ENCODE peak calls at places on chromosomes 3 and 15, in eight cellular contexts. H is H9, T is body of pancreas, X is BE2C, B is left ventricle myocardium inferior, U is transverse colon, P is thoracic aorta, Z is hepatocyte. D is an unnamed sample. For H3K4me1, the result is how much of the 10 kb centered on the place peaks cover.

GRCh38 chr3:143586565-143586964 is 261.7 kb downstream of the SLC9A9 start:
- DNase-seq in U (no peak), X (no peak), B (no peak), P (no peak), H (no peak), Z (no peak), T (peak), D (no peak)

GRCh38 chr3:8760091-8760490 is 9.3 kb downstream of the OXTR start:
- DNase-seq in B (no peak), T (no peak), Z (no peak), P (no peak), U (no peak), X (no peak), H (no peak), D (no peak)

GRCh38 chr3:197542741-197543454 is 12.9 kb downstream of the BDH1 start:
- DNase-seq in U (no peak), P (no peak), T (no peak), X (no peak), Z (no peak), H (no peak), B (peak), D (no peak)

GRCh38 chr3:155270485-155271342 is 22.8 kb downstream of the STRIT1 start:
- DNase-seq in Z (no peak), X (no peak), T (no peak), B (no peak), U (no peak), P (no peak), H (peak), D (no peak)

GRCh38 chr3:76997733-76998132 is 42.2 kb upstream of the ROBO2 start:
- DNase-seq in U (no peak), P (no peak), T (no peak), H (no peak), X (no peak), B (no peak), Z (no peak), D (no peak)

GRCh38 chr15:90002428-90002844 is 1.3 kb downstream of the ZNF710 start:
- DNase-seq in H (peak), P (no peak), B (peak), X (peak), T (peak), U (peak), Z (peak), D (peak)

GRCh38 chr15:92808611-92809063 is 91.5 kb upstream of the CHD2 start:
- DNase-seq in P (no peak), T (peak), B (peak), X (peak), Z (peak), H (no peak), U (no peak), D (peak)

GRCh38 chr3:112308151-112308911 is 14.3 kb upstream of the SLC9C1 start:
- DNase-seq in T (peak), B (no peak), Z (peak), P (no peak), X (peak), U (no peak), H (peak), D (peak)

GRCh38 chr3:177300039-177300833 is 103.0 kb upstream of the TBL1XR1 start:
- DNase-seq in X (no peak), B (no peak), U (peak), Z (peak), T (peak), P (no peak), H (no peak), D (no peak)

GRCh38 chr3:127550758-127551157 is 39.8 kb downstream of the TPRA1 start:
- DNase-seq in H (no peak), Z (no peak), U (no peak), B (no peak), T (no peak), P (no peak), X (no peak), D (no peak)

GRCh38 chr3:4588410-4588809 is 95.3 kb downstream of the ITPR1 start:
- DNase-seq in T (no peak), B (peak), Z (peak), X (no peak), H (no peak), U (no peak), P (no peak), D (no peak)

GRCh38 chr3:113736548-113737089 is 9.4 kb downstream of the NAA50 start:
- DNase-seq in X (peak), Z (peak), B (no peak), P (no peak), H (no peak), U (no peak), T (no peak), D (no peak)

GRCh38 chr15:73127302-73127936 is 75.2 kb downstream of the NEO1 start:
- DNase-seq in B (no peak), P (no peak), T (no peak), U (no peak), H (peak), X (peak), Z (peak), D (no peak)

GRCh38 chr15:37050345-37050744 is 50.0 kb downstream of the MEIS2 start:
- DNase-seq in P (no peak), U (no peak), H (no peak), X (no peak), Z (no peak), B (no peak), T (no peak), D (no peak)

GRCh38 chr3:14902719-14903118 is 44.7 kb upstream of the NR2C2 start:
- DNase-seq in P (no peak), T (peak), U (peak), B (peak), X (no peak), Z (no peak), H (no peak), D (peak)

GRCh38 chr3:71217640-71218222 is 365.8 kb downstream of the FOXP1 start:
- DNase-seq in P (no peak), B (no peak), X (no peak), T (no peak), H (no peak), Z (no peak), U (no peak), D (no peak)

GRCh38 chr3:146970236-146970635 is 365.1 kb upstream of the PLSCR5 start:
- DNase-seq in B (no peak), H (no peak), X (no peak), Z (no peak), P (no peak), T (no peak), U (no peak), D (no peak)

GRCh38 chr3:71109241-71109976 is 474.1 kb downstream of the FOXP1 start:
- DNase-seq in U (no peak), X (no peak), B (no peak), T (no peak), H (no peak), P (no peak), Z (no peak), D (no peak)

GRCh38 chr3:13233487-13234154 is 160.4 kb upstream of the IQSEC1 start:
- DNase-seq in U (no peak), Z (no peak), X (no peak), P (no peak), T (no peak), H (no peak), B (no peak), D (no peak)

GRCh38 chr3:153221748-153222162 is 59.7 kb downstream of the RAP2B start:
- DNase-seq in X (no peak), H (no peak), U (peak), T (peak), P (peak), B (peak), Z (peak), D (peak)

GRCh38 chr3:43187836-43188479 is 82.1 kb upstream of the POMGNT2 start:
- DNase-seq in T (no peak), H (no peak), U (no peak), B (no peak), P (no peak), Z (no peak), X (no peak), D (no peak)

GRCh38 chr3:149476135-149476684 is 1.7 kb downstream of the TM4SF4 start:
- DNase-seq in T (no peak), P (no peak), X (no peak), U (no peak), Z (no peak), B (no peak), H (no peak), D (no peak)

GRCh38 chr15:78360426-78360825 is 20.3 kb downstream of the CRABP1 start:
- DNase-seq in T (no peak), P (no peak), Z (peak), X (peak), U (peak), B (peak), H (no peak), D (no peak)

GRCh38 chr3:126497936-126498335 is 19.6 kb downstream of the UROC1 start:
- DNase-seq in U (no peak), H (no peak), Z (no peak), P (no peak), T (no peak), X (no peak), B (no peak), D (no peak)

GRCh38 chr15:48718646-48719045 is 73.1 kb upstream of the FBN1 start:
- DNase-seq in Z (no peak), H (no peak), T (no peak), U (no peak), P (no peak), B (peak), X (no peak), D (no peak)

GRCh38 chr15:85443593-85444328 is 63.4 kb downstream of the AKAP13 start:
- DNase-seq in T (peak), B (no peak), X (no peak), U (no peak), P (no peak), H (no peak), Z (peak), D (no peak)

GRCh38 chr15:73802336-73803105 is 49.4 kb upstream of the INSYN1 start:
- DNase-seq in T (no peak), H (no peak), B (peak), Z (no peak), U (no peak), P (peak), X (no peak), D (no peak)

GRCh38 chr3:138468886-138469285 is 34.5 kb downstream of the ESYT3 start:
- DNase-seq in T (no peak), X (peak), U (no peak), H (peak), P (no peak), Z (no peak), B (no peak), D (no peak)

GRCh38 chr3:190862209-190863118 is at the start of gene GMNC:
- DNase-seq in Z (peak), B (peak), X (peak), T (peak), H (peak), P (peak), U (peak), D (peak)

GRCh38 chr3:106428565-106428994 is 559.8 kb upstream of the CBLB start:
- DNase-seq in X (no peak), B (peak), T (peak), Z (peak), U (peak), P (no peak), H (no peak), D (peak)

GRCh38 chr15:77508541-77509505 is 88.1 kb downstream of the HMG20A start:
- DNase-seq in H (no peak), U (no peak), Z (no peak), B (peak), T (peak), P (no peak), X (no peak), D (peak)

GRCh38 chr3:60798456-60798855 is 452.8 kb downstream of the FHIT start:
- DNase-seq in H (no peak), P (no peak), U (no peak), Z (no peak), B (no peak), X (no peak), T (no peak), D (no peak)

GRCh38 chr3:32733631-32734229 is 48.7 kb downstream of the CNOT10 start:
- DNase-seq in U (no peak), T (no peak), X (no peak), P (no peak), B (no peak), Z (peak), H (no peak), D (no peak)

GRCh38 chr3:168426196-168426595 is 330.5 kb upstream of the GOLIM4 start:
- DNase-seq in H (no peak), B (no peak), U (no peak), Z (no peak), T (no peak), X (no peak), P (no peak), D (no peak)

GRCh38 chr15:64740361-64741170 is 34.8 kb downstream of the RBPMS2 start:
- DNase-seq in P (no peak), H (no peak), B (peak), U (peak), Z (peak), X (peak), T (no peak), D (peak)

GRCh38 chr3:174215426-174215825 is 643.7 kb upstream of the NAALADL2 start:
- DNase-seq in U (no peak), Z (no peak), B (no peak), X (no peak), P (no peak), T (no peak), H (no peak), D (no peak)

GRCh38 chr15:41894791-41895463 is 1.1 kb upstream of the SPTBN5 start:
- DNase-seq in T (peak), X (peak), U (peak), B (peak), Z (peak), P (peak), H (peak), D (peak)

GRCh38 chr15:32677238-32677750 is 35.8 kb downstream of the SCG5 start:
- DNase-seq in B (no peak), X (no peak), P (no peak), T (no peak), Z (peak), H (no peak), U (no peak), D (no peak)

GRCh38 chr15:84979651-84980050 is 2.0 kb upstream of the PDE8A start:
- DNase-seq in P (no peak), U (peak), B (peak), H (peak), Z (peak), T (peak), X (no peak), D (peak)

GRCh38 chr3:172051310-172051956 is 12.1 kb downstream of the FNDC3B start:
- DNase-seq in P (no peak), X (no peak), H (no peak), U (no peak), Z (no peak), B (no peak), T (no peak), D (no peak)
- H3K4me1 ChIP-seq in P (under half), X (under half), H (under half), U (under half), Z (under half), B (half or more), T (half or more), D (under half)

DNA sequence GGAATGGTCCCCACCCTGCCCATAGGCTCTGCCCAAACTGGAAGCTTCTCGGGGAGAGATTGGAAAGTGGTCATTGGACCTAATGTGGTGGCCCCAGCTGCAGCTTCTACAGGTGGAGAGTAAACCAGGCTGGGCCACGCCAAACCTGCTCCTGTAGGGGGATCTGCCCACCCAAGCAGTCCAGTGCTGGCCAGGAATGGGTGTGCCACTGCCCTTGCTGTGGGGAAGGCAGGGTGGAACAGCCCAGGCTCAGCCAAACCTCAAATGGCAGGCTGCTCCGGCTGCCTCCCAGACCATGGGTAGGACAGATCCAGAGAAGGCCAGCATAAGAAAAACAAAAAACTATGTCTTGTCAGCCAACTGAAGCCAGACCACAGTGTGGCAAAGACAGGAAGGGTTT is 267.4 kb downstream of the UACA start:
- DNase-seq in B (no peak), X (no peak), U (no peak), Z (no peak), H (no peak), P (no peak), T (no peak), D (no peak)
- H3K4me1 ChIP-seq in B (under half), X (under half), U (under half), Z (under half), H (under half), P (under half), T (under half), D (under half)

DNA sequence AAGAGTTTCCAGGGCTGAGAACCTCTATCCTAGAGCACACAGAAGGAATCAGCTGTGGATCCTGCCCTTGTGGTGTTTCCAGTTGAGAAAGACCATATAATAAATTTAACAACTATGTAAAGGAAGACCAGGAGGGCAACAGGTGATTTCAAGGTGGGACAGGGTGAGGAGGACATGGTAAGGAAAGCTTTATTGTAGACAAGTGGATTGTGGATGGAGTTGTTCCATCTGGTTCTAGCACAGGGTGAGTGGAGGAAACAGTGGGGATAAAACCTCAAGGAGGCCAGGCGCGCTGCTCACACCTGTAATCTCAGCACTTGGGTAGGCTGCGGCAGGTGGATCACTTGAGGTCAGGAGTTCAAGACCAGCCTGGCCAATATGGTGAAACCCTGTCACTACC is 17.1 kb downstream of the SIAH2 start:
- DNase-seq in B (no peak), P (no peak), H (no peak), U (no peak), T (no peak), X (no peak), Z (no peak), D (no peak)
- H3K4me1 ChIP-seq in B (half or more), P (half or more), H (under half), U (half or more), T (half or more), X (under half), Z (under half), D (under half)

DNA sequence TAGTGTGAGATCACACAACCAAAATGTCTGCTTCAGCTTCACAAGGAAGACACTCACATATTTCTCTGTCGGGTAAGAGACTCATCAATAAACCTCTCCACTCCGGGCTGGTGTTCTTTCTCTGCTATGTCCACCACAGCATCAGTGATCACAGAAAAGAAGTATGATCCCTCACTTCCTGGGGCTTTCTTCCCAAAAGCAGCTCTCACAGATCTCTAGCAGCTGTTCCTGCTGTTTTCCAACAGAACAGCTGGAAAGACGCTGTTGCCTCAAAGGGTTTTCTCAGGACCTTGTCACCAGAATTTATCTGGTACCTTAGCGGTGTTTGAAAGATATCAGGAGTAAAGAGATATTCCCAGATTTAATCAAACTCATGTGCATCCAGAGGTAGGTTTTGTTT is 46.4 kb downstream of the GATM start:
- DNase-seq in T (peak), X (no peak), B (no peak), H (no peak), P (no peak), U (no peak), Z (no peak), D (no peak)
- H3K4me1 ChIP-seq in T (half or more), X (under half), B (under half), H (under half), P (under half), U (under half), Z (under half), D (under half)

DNA sequence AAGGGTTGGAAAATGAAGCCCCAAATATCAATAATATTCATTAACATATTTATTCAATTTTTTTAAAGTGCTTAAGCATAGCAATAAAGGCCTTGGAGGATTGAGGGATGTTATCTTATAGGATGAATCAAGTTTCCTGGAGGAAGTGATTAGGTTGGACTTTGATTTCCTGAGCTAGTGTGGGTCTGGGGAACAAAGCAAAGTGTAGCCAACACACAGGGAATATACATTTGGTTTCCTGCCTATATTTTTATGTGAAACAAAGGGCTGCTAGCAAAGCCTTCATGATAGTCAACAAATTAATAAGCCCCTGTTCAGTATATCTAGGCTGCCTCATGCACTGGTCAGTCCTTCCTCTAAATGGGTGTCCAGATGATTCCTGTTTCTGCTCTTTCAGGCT is 261.1 kb upstream of the IL12A start:
- DNase-seq in B (no peak), T (no peak), X (no peak), P (no peak), U (no peak), H (no peak), Z (no peak), D (no peak)
- H3K4me1 ChIP-seq in B (under half), T (under half), X (under half), P (under half), U (under half), H (under half), Z (under half), D (under half)

GRCh38 chr15:68789921-68790575 is 30.6 kb downstream of the ANP32A start:
- DNase-seq in P (no peak), Z (peak), B (no peak), U (no peak), T (peak), X (peak), H (peak), D (no peak)

GRCh38 chr15:68790910-68791309 is 29.8 kb downstream of the ANP32A start:
- DNase-seq in T (no peak), X (no peak), U (no peak), P (no peak), Z (no peak), H (no peak), B (no peak), D (no peak)

GRCh38 chr15:68787609-68788264 is 33.0 kb downstream of the ANP32A start:
- DNase-seq in T (no peak), P (no peak), H (no peak), B (no peak), U (peak), Z (peak), X (no peak), D (no peak)

GRCh38 chr15:68788265-68788624 is 32.5 kb downstream of the ANP32A start:
- DNase-seq in Z (no peak), U (no peak), X (no peak), B (no peak), T (no peak), P (no peak), H (no peak), D (no peak)

GRCh38 chr15:68789041-68789920 is 31.4 kb downstream of the ANP32A start:
- DNase-seq in U (no peak), Z (no peak), T (peak), H (no peak), X (no peak), P (no peak), B (no peak), D (no peak)
- H3K4me1 ChIP-seq in U (half or more), Z (half or more), T (half or more), H (under half), X (under half), P (half or more), B (half or more), D (under half)

DNA sequence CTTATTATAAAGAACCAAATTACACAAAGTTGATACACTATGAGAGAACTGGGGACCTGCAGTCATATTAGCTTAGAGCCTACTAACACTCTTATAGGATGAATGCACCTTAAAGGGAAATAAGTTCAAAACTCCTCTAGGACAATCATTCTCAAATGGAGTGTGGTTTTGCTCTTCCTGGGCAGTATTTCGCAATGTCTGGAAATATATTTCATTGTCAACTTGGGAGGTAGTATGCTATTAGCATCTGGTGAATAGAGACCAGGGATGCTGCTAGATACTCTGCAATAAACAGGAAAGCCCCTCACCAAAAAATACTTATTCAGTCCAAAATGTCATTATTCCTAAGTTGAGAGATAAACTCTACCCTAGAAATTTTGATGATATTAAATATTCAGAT is 451.4 kb upstream of the ARPP21 start:
- DNase-seq in P (no peak), H (no peak), X (no peak), T (no peak), B (no peak), U (no peak), Z (no peak), D (no peak)
- H3K4me1 ChIP-seq in P (under half), H (under half), X (under half), T (under half), B (under half), U (under half), Z (under half), D (under half)

D was measured in ovary.